ENCODE peak calls at places on chromosomes 7 and 10, in ten cellular contexts. T is stimulated activated naive CD8-positive, alpha-beta T cell treated with anti-CD3 and anti-CD28 coated beads, Interleukin-15, Interleukin-2, amounts not matched to agents 100 U/mL and 50 U/mL, for 24 hours; U is H9; C is cortex of kidney; P is NCI-H510A treated with DMSO at 0.1 percent for 48 hours; X is kidney glomerular epithelial cell; E is 8988T; B is hypothalamus; G is dermis microvascular lymphatic vessel endothelial cell; D is substantia nigra. Y is an unnamed sample.

GRCh38 chr10:119298788-119299187 is 91.4 kb downstream of the GRK5 start:
- DNase-seq in T (no peak), U (no peak), C (no peak), P (no peak), X (no peak), E (no peak), B (no peak), G (no peak), D (no peak), Y (no peak)

GRCh38 chr10:14742382-14742781 is 32.3 kb downstream of the FAM107B start:
- DNase-seq in T (no peak), U (no peak), C (no peak), P (no peak), X (no peak), E (no peak), B (no peak), G (no peak), D (no peak), Y (no peak)

GRCh38 chr7:129671276-129671675 is 59.8 kb downstream of the NRF1 start:
- DNase-seq in T (no peak), U (no peak), C (no peak), P (no peak), X (no peak), E (no peak), B (no peak), G (peak), D (no peak), Y (no peak)

GRCh38 chr10:5581670-5582566 is 57.2 kb downstream of the CALML3 start:
- DNase-seq in T (no peak), U (no peak), C (no peak), P (no peak), X (no peak), E (no peak), B (no peak), G (no peak), D (no peak), Y (no peak)

GRCh38 chr10:36254191-36254590 is 612.1 kb upstream of the FZD8 start:
- DNase-seq in T (no peak), U (no peak), C (no peak), P (no peak), X (peak), E (no peak), B (no peak), G (peak), D (no peak), Y (no peak)

GRCh38 chr10:22674215-22674930 is 40.0 kb downstream of the PIP4K2A start:
- DNase-seq in T (no peak), U (no peak), C (no peak), P (no peak), X (no peak), E (no peak), B (no peak), G (no peak), D (no peak), Y (no peak)

GRCh38 chr10:103645141-103646054 is 151.9 kb downstream of the NEURL1 start:
- DNase-seq in T (no peak), U (no peak), C (no peak), P (no peak), X (no peak), E (no peak), B (peak), G (peak), D (peak), Y (peak)

GRCh38 chr7:131196808-131197207 is 130.9 kb upstream of the MKLN1 start:
- DNase-seq in T (no peak), U (no peak), C (no peak), P (no peak), X (peak), E (no peak), B (no peak), G (peak), D (no peak), Y (no peak)

GRCh38 chr10:95881316-95881715 is 26.5 kb upstream of the CC2D2B start:
- DNase-seq in T (no peak), U (no peak), C (no peak), P (no peak), X (no peak), E (no peak), B (no peak), G (no peak), D (no peak), Y (no peak)

GRCh38 chr10:35340975-35341374 is 4.7 kb downstream of the CCNY start:
- DNase-seq in T (peak), U (no peak), C (no peak), P (no peak), X (no peak), E (no peak), B (no peak), G (no peak), D (no peak), Y (no peak)

Y was measured in amygdala.